ENCODE peak calls at places on chromosomes 1 and 21, in four cellular contexts. B, Q, S and N are unnamed samples.

GRCh38 chr1:84988588-84988987 is 8.3 kb downstream of the MCOLN2 start:
- DNase-seq in B (no peak), S (no peak), Q (no peak), N (no peak)

GRCh38 chr21:25329227-25329626 is 278.1 kb downstream of the MRPL39 start:
- DNase-seq in Q (no peak), S (no peak), B (no peak), N (no peak)

GRCh38 chr1:178192686-178193085 is 98.8 kb downstream of the RASAL2 start:
- DNase-seq in Q (no peak), S (no peak), B (peak; percentile 54), N (no peak)

GRCh38 chr1:230768903-230769570 is 21.8 kb downstream of the CAPN9 start:
- DNase-seq in B (no peak), Q (no peak), S (no peak), N (no peak)

GRCh38 chr1:96703186-96703585 is 18.4 kb upstream of the PTBP2 start:
- DNase-seq in S (no peak), Q (no peak), B (no peak), N (no peak)

GRCh38 chr21:42764883-42765282 is 111.5 kb downstream of the PDE9A start:
- DNase-seq in S (no peak), B (no peak), Q (no peak), N (no peak)

GRCh38 chr1:79662596-79662995 is 656.1 kb upstream of the ADGRL4 start:
- DNase-seq in S (no peak), B (no peak), Q (no peak), N (no peak)

GRCh38 chr1:1181129-1181937 is 7.7 kb downstream of the TTLL10 start:
- DNase-seq in B (no peak), Q (no peak), S (no peak), N (no peak)

GRCh38 chr1:210743038-210743437 is 390.9 kb downstream of the KCNH1 start:
- DNase-seq in Q (no peak), S (no peak), B (no peak), N (no peak)

GRCh38 chr1:162147760-162148159 is 78.3 kb downstream of the NOS1AP start:
- DNase-seq in B (no peak), S (no peak), Q (peak; percentile 77), N (peak; percentile 47)

GRCh38 chr1:192553741-192554140 is 21.8 kb upstream of the RGS1 start:
- DNase-seq in B (no peak), Q (no peak), S (no peak), N (no peak)

GRCh38 chr1:222754386-222755139 is 17.6 kb downstream of the FAM177B start:
- DNase-seq in B (no peak), S (no peak), Q (no peak), N (no peak)

GRCh38 chr1:156781585-156782186 is 14.4 kb downstream of the PRCC start:
- DNase-seq in S (no peak), B (no peak), Q (no peak), N (no peak)

GRCh38 chr1:26848947-26849774 is 13.8 kb upstream of the SFN start:
- DNase-seq in Q (no peak), B (peak; percentile 84), S (no peak), N (peak; percentile 62)

GRCh38 chr1:185162491-185162890 is 5.5 kb downstream of the SWT1 start:
- DNase-seq in Q (no peak), B (no peak), S (no peak), N (no peak)

GRCh38 chr1:200090252-200091159 is 63.0 kb downstream of the NR5A2 start:
- DNase-seq in S (no peak), Q (no peak), B (peak; percentile 25), N (peak; percentile 15)

GRCh38 chr21:46325073-46325912 is 1.3 kb downstream of the PCNT start:
- DNase-seq in B (peak; percentile 65), S (peak; percentile 62), Q (peak; percentile 31), N (peak; percentile 35)

GRCh38 chr1:182170941-182171461 is 109.5 kb upstream of the ZNF648 start:
- DNase-seq in Q (no peak), B (no peak), S (no peak), N (no peak)

GRCh38 chr1:203807211-203807610 is 11.8 kb downstream of the ZBED6 start:
- DNase-seq in B (no peak), Q (no peak), S (no peak), N (no peak)

GRCh38 chr1:232174306-232174705 is 455.6 kb downstream of the SIPA1L2 start:
- DNase-seq in Q (no peak), S (no peak), B (no peak), N (no peak)

GRCh38 chr21:35373998-35374397 is 324.9 kb upstream of the RUNX1 start:
- DNase-seq in Q (no peak), B (no peak), S (no peak), N (no peak)

GRCh38 chr1:27643626-27644368 is 8.8 kb upstream of the FGR start:
- DNase-seq in S (peak; percentile 70), Q (no peak), B (peak; percentile 54), N (peak; percentile 55)

GRCh38 chr1:57142999-57143398 is 177.2 kb upstream of the C8B start:
- DNase-seq in Q (no peak), B (no peak), S (no peak), N (no peak)

GRCh38 chr1:39189592-39190041 is 14.9 kb upstream of the MACF1 start:
- DNase-seq in S (no peak), Q (no peak), B (no peak), N (peak; percentile 31)

GRCh38 chr1:182680901-182681300 is 3.5 kb downstream of the RGS8 start:
- DNase-seq in S (no peak), Q (no peak), B (no peak), N (no peak)

GRCh38 chr1:53286950-53287349 is 40.9 kb downstream of the LRP8 start:
- DNase-seq in B (no peak), Q (no peak), S (no peak), N (no peak)

GRCh38 chr21:26686278-26686677 is 113.2 kb upstream of the CYYR1 start:
- DNase-seq in S (no peak), Q (no peak), B (peak; percentile 1), N (no peak)

GRCh38 chr1:30374400-30375070 is 348.9 kb downstream of the MATN1 start:
- DNase-seq in B (no peak), Q (no peak), S (no peak), N (no peak)

GRCh38 chr1:212161231-212161781 is 123.9 kb upstream of the PPP2R5A start:
- DNase-seq in B (no peak), Q (no peak), S (peak; percentile 45), N (no peak)

DNA sequence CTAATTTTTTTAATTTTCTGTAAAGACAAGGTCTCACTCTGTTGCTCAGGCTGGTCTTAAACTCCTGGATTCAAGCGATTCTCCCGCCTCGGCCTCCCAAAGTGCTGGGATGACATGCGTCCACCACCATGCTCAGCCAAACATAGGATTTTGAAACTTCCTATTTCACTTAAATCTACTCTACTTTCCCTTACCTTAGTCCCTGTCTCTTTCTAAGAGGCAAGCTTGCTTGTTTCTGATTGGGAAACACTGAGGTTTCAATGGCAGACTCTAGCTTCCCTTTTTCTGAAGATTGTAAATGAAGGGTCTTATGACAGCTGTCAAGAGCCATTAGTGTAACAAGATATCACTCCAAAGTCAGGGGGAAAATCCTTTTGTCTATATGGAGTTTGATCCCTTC is 23.6 kb upstream of the LMO4 start:
- DNase-seq in S (no peak), Q (no peak), B (no peak), N (no peak)
- TF ChIP-seq EP300 in S (no peak), Q (no peak), B (no peak), N (no peak)

DNA sequence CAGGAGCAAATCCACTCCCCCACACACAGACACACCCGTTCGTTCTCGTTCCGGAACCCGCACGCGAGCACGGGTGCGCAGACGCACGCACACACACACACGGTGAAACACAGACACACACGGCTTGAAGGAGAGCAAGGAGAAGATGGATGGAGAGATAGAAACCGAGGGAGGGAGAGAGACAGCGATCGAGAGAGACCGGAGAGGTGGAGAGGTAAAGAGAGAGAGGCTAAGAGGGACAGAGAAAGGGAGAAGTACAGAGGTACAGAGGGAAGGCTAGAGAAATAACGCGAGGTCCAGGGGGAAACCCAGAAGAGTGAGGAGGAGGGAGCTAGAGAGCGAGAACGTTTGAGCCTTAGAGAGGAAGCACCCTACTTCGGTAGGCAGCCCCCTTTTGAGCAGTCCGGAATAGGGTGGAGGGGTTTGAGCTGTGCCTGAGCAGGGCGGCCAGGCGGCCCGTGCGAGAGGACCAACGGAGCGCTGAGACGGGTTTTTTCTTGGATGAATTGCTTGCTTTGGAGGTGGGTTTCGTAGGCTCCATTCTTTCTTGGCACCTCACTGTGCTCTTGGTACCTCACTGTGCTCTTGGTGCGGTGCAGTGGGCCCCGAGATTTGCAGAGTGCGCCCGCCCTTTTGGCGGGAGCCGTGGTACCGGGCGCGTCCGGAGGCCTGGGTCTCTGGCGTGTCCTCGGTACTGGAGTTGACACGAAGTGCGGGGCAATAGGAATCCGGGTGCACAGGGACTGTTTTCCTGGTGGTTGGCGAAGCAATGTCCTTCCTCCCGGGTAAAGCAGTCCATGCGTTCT is 88.4 kb upstream of the RHOU start:
- DNase-seq in Q (no peak), S (no peak), B (peak; percentile 31), N (peak; percentile 48)
- TF ChIP-seq RNF2 in Q (no peak), S (no peak), B (no peak), N (no peak)

GRCh38 chr1:67668660-67669059 is 16.3 kb upstream of the GADD45A start:
- DNase-seq in S (no peak), Q (no peak), B (no peak), N (no peak)
- TF ChIP-seq EP300 in S (no peak), Q (no peak), B (no peak), N (no peak)

GRCh38 chr1:109632671-109633346 is 13.2 kb downstream of the AMPD2 start:
- DNase-seq in Q (no peak), B (no peak), S (no peak), N (no peak)

GRCh38 chr1:109636201-109636952 is 16.7 kb downstream of the AMPD2 start:
- DNase-seq in B (no peak), Q (no peak), S (peak; percentile 48), N (peak; percentile 46)

GRCh38 chr1:109635862-109636200 is 16.2 kb downstream of the AMPD2 start:
- DNase-seq in Q (no peak), B (no peak), S (no peak), N (no peak)

GRCh38 chr1:109634292-109634691 is 14.7 kb downstream of the AMPD2 start:
- DNase-seq in B (no peak), Q (no peak), S (no peak), N (no peak)

DNA sequence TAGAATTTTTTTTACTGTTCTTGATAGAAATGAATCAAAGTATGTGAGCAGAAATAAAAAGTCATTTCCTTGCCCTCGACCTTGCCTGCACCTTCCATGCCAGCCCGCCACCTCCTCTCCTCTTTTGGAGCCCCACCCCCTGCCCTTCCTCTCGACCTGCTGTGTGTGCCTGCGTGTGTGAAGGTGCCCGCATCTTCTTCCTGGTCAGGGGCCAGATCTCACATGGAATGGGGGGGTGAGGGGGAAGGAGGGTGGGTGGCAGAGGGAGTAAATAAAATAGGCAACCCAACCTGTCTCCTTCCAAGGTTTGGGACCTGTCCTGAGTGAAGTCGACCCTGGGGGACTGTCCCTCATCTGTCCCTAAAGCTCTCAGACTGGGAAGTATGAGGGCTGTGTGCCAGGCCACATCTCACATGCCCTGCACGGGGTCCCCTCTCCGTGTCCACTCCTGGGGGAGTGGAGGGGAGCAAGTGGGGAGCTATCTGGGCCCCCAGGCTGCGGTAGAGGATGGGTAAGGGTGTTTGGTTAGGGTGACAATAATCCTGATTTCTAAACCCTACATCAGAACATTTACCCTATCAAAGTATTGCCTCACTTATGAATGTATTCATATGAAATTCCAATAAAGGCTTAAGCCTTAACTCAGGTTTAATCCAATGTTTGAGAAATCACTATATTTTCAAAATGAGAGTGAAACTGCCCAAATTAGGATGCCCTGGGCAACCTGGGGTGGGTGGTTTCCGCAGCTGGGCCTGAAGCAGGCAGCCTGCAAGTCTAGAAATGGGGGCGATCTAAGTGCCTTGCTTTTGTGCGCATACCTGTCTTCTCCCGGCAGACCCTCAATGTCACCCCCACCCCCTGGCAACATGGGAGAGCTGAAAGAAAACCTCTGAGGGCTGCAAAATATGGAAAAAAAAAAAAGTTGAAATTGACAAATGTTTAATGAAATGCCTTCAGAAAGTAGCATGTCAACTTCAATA is 15.4 kb downstream of the AMPD2 start:
- DNase-seq in S (no peak), Q (no peak), B (no peak), N (no peak)
- TF ChIP-seq RNF2 in S (no peak), Q (no peak), B (no peak), N (no peak)